ENCODE peak calls at places on chromosomes 4 and X, in eight cellular contexts. I is HEK293T, B is A172, P is EH, H is aorta, C is occipital lobe, M is mesothelial cell of epicardium, O is RPMI8226. W is an unnamed sample.

GRCh38 chr4:31442236-31442635 is 722.1 kb downstream of the PCDH7 start:
- DNase-seq in C (no peak), H (no peak), M (no peak), O (no peak), I (no peak), B (no peak), P (no peak), W (no peak)

GRCh38 chr4:113300384-113301011 is 251.0 kb downstream of the ANK2 start:
- DNase-seq in I (no peak), M (no peak), B (peak; percentile 31), C (no peak), P (peak; percentile 13), O (no peak), H (no peak), W (no peak)

GRCh38 chrX:44495091-44495490 is 47.6 kb downstream of the FUNDC1 start:
- DNase-seq in P (no peak), I (no peak), H (no peak), B (no peak), O (no peak), C (no peak), M (no peak), W (no peak)

GRCh38 chr4:186058253-186058979 is 10.5 kb upstream of the TLR3 start:
- DNase-seq in C (no peak), H (no peak), B (no peak), P (no peak), M (no peak), I (no peak), O (no peak), W (no peak)

GRCh38 chr4:40234519-40235039 is 37.7 kb downstream of the RHOH start:
- DNase-seq in C (no peak), B (no peak), M (no peak), P (no peak), O (no peak), I (no peak), H (no peak), W (no peak)

GRCh38 chr4:53039741-53040458 is 177.8 kb downstream of the RASL11B start:
- DNase-seq in H (no peak), M (no peak), I (no peak), P (no peak), O (no peak), B (no peak), C (no peak), W (no peak)

GRCh38 chr4:83179205-83179604 is 64.7 kb upstream of the PLAC8 start:
- DNase-seq in P (no peak), M (no peak), B (no peak), C (no peak), H (no peak), I (no peak), O (no peak), W (no peak)

GRCh38 chr4:153151535-153152452 is 52.4 kb upstream of the TRIM2 start:
- DNase-seq in I (peak; percentile 72), M (peak; percentile 50), H (peak; percentile 80), P (peak; percentile 21), O (peak; percentile 61), B (peak; percentile 48), C (peak; percentile 69), W (peak; percentile 88)

GRCh38 chr4:8280158-8280875 is 10.8 kb downstream of the HTRA3 start:
- DNase-seq in P (no peak), B (no peak), I (no peak), M (no peak), H (peak; percentile 69), C (no peak), O (no peak), W (no peak)

GRCh38 chr4:99762728-99763127 is 53.9 kb upstream of the DAPP1 start:
- DNase-seq in M (no peak), C (no peak), O (no peak), P (no peak), I (no peak), B (no peak), H (no peak), W (no peak)

GRCh38 chr4:181550381-181550780 is 692.8 kb upstream of the TENM3 start:
- DNase-seq in H (no peak), B (no peak), P (peak; percentile 15), M (no peak), O (no peak), I (no peak), C (no peak), W (no peak)

GRCh38 chr4:39994356-39994755 is 16.6 kb upstream of the PDS5A start:
- DNase-seq in M (no peak), O (no peak), I (no peak), P (no peak), H (no peak), B (no peak), C (no peak), W (no peak)

GRCh38 chr4:77854431-77855111 is 8.1 kb upstream of the MRPL1 start:
- DNase-seq in M (no peak), I (no peak), B (no peak), P (no peak), H (no peak), O (no peak), C (no peak), W (no peak)

GRCh38 chrX:132652871-132653270 is 164.0 kb upstream of the MBNL3 start:
- DNase-seq in I (no peak), C (no peak), H (no peak), P (no peak), O (no peak), M (no peak), B (no peak), W (no peak)

W was measured in NCI-H1048.